ENCODE peak calls at places on chromosomes 13 and 19, in six cellular contexts. V is neuronal stem cell, A is IMR-90, R is H1, C is mesendoderm, N is mesenchymal stem cell. J is an unnamed sample.

GRCh38 chr13:29165840-29166239 is 345.7 kb downstream of the MTUS2 start:
- DNase-seq in V (no peak), A (no peak), R (no peak), C (peak), N (peak), J (no peak)

GRCh38 chr19:55141696-55142095 is 7.3 kb downstream of the TNNT1 start:
- DNase-seq in V (no peak), A (no peak), R (no peak), C (no peak), N (no peak), J (no peak)

GRCh38 chr13:113840541-113841354 is 23.1 kb downstream of the GAS6 start:
- DNase-seq in V (no peak), A (no peak), R (no peak), C (no peak), N (no peak), J (no peak)

GRCh38 chr13:31627097-31627496 is 112.2 kb upstream of the RXFP2 start:
- DNase-seq in V (no peak), A (peak), R (no peak), C (no peak), N (no peak), J (no peak)

GRCh38 chr13:32501058-32501457 is 37.5 kb downstream of the N4BP2L2 start:
- DNase-seq in V (no peak), A (peak), R (no peak), C (no peak), N (peak), J (no peak)

GRCh38 chr13:61908906-61909305 is 493.3 kb upstream of the PCDH20 start:
- DNase-seq in V (no peak), A (no peak), R (no peak), C (peak), N (no peak), J (no peak)

GRCh38 chr19:18785179-18786124 is 5.7 kb downstream of the COMP start:
- DNase-seq in V (peak), A (peak), R (no peak), C (peak), N (peak), J (peak)

GRCh38 chr13:59906413-59907027 is 257.2 kb downstream of the DIAPH3 start:
- DNase-seq in V (no peak), A (peak), R (no peak), C (peak), N (peak), J (peak)

GRCh38 chr19:15779756-15780476 is 7.5 kb upstream of the OR10H5 start:
- DNase-seq in V (no peak), A (no peak), R (no peak), C (no peak), N (no peak), J (no peak)

GRCh38 chr19:28966737-28967401 is 246.1 kb downstream of the UQCRFS1 start:
- DNase-seq in V (no peak), A (no peak), R (no peak), C (no peak), N (no peak), J (peak)

GRCh38 chr19:53903055-53903680 is 5.9 kb upstream of the CACNG7 start:
- DNase-seq in V (peak), A (peak), R (no peak), C (peak), N (peak), J (peak)

GRCh38 chr19:7725791-7726190 is 6.1 kb downstream of the CLEC4G start:
- DNase-seq in V (no peak), A (no peak), R (no peak), C (no peak), N (no peak), J (no peak)

GRCh38 chr13:43783820-43784219 is 3.0 kb downstream of the ENOX1 start:
- DNase-seq in V (no peak), A (peak), R (no peak), C (peak), N (peak), J (peak)

GRCh38 chr19:13538854-13539253 is 32.6 kb upstream of the CACNA1A start:
- DNase-seq in V (no peak), A (no peak), R (no peak), C (no peak), N (no peak), J (no peak)

GRCh38 chr19:38911388-38912004 is 490 bp downstream of the CCER2 start:
- DNase-seq in V (no peak), A (no peak), R (no peak), C (no peak), N (no peak), J (no peak)

GRCh38 chr13:106569233-106570095 is 1.5 kb upstream of the ARGLU1 start:
- DNase-seq in V (no peak), A (no peak), R (no peak), C (peak), N (no peak), J (peak)

GRCh38 chr13:106570354-106570822 is 2.5 kb upstream of the ARGLU1 start:
- DNase-seq in V (peak), A (peak), R (peak), C (peak), N (peak), J (peak)

GRCh38 chr13:106566682-106567420 is 1.1 kb downstream of the ARGLU1 start:
- DNase-seq in V (no peak), A (peak), R (no peak), C (peak), N (peak), J (peak)

GRCh38 chr13:106567421-106568224 is at the start of gene ARGLU1:
- DNase-seq in V (peak), A (peak), R (peak), C (peak), N (peak), J (peak)

DNA sequence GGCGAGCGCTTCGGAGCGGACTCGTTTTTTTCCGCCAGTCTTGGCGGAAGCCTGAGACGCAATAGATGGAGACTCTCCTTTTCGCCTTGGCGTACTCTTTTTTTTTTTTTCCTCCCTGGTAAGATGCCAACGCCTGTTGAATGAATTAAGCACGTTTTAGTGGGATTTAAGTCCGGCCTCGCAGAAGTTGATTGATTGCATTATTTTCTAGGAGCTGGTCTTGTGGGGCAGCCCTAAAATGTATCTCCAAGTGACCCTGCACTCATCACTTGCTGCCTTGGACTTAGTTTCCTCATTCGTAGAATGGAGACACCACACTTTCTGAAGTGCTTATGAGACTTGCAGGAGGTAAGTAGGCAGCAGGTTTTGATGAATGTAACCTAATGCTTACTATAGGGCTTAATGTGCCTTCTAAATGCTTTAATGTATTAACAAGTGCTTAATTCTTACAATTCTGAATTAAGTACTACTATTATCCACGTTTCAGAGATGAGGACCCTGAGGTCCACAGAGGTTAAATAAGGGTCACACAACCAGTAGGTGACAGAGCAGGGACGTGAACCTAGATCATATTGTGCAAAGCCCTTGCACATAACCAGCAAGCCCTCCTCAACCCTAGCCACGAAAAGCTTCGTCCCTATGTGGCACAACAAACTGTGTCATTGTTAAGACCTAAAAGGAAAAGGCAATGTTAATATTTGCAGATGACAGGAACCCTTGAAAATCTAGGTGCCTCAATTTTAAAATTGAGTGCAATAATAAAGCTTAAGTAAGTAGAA is 477 bp upstream of the ARGLU1 start:
- DNase-seq in V (no peak), A (no peak), R (no peak), C (no peak), N (no peak), J (no peak)
- H4K8ac ChIP-seq in V (no peak), A (peak), R (no peak), C (no peak), N (no peak), J (peak)

DNA sequence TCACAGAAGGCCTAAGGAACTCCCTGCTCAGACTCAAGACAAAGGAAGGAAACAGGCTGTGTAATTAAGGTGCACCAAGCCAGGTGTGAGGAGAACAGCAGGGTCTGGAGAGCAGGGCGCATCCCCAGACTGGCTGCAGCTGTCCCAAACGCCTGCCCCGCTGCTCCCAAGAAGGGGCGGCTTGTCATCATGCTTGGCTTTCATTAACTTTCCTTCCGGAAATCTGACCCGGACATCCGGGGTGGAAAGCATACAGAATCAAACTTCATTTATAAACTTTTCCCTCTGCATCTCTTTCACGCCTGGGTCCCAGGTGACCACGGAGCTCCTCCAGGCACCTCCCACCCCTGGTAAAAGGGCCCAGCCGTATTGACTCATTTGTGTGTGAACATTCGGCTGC is 31.7 kb downstream of the TSHZ3 start:
- DNase-seq in V (no peak), A (no peak), R (no peak), C (no peak), N (no peak), J (no peak)
- H2AK5ac ChIP-seq in V (no peak), A (peak), R (no peak), C (no peak), N (no peak), J (no peak)

GRCh38 chr19:1027020-1027952 is 878 bp downstream of the CNN2 start:
- DNase-seq in V (peak), A (no peak), R (no peak), C (peak), N (no peak), J (no peak)
- H3K4me3 ChIP-seq in V (peak), A (peak), R (peak), C (peak), N (peak), J (peak)

GRCh38 chr13:46799139-46799538 is 2.2 kb upstream of the ESD start:
- DNase-seq in V (no peak), A (no peak), R (no peak), C (no peak), N (no peak), J (no peak)

GRCh38 chr13:46795321-46795720 is 1.6 kb downstream of the ESD start:
- DNase-seq in V (no peak), A (no peak), R (no peak), C (peak), N (no peak), J (no peak)

GRCh38 chr13:46797468-46798237 is 692 bp upstream of the ESD start:
- DNase-seq in V (no peak), A (peak), R (no peak), C (no peak), N (no peak), J (no peak)

GRCh38 chr13:46796515-46797467 is at the start of gene ESD:
- DNase-seq in V (peak), A (peak), R (peak), C (peak), N (peak), J (peak)

DNA sequence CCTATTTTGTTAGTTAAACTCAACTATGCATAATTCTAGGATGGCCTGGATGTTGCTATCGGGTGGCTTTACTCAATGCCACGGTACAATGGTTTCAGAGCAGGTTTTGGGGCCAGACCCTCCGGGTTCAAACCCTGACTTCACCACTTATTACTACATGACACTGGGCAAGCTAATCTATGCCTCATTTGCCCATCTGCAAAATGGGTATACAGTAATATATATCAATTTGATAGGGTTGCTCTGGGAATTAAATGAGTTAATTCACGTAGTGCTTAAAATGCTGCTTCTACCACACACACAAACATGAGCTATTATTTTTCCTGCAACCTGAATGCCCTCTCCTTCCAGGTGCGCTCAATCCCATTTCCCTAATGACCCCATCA is 839 bp downstream of the ESD start:
- DNase-seq in V (no peak), A (no peak), R (no peak), C (no peak), N (no peak), J (no peak)
- H4K8ac ChIP-seq in V (no peak), A (peak), R (no peak), C (no peak), N (peak), J (peak)

GRCh38 chr19:10654610-10655456 is 687 bp downstream of the ILF3 start:
- DNase-seq in V (peak), A (no peak), R (peak), C (peak), N (peak), J (peak)
- H2AK5ac ChIP-seq in V (peak), A (peak), R (peak), C (peak), N (peak), J (peak)

GRCh38 chr19:3620817-3621547 is 5.6 kb downstream of the CACTIN start:
- DNase-seq in V (no peak), A (no peak), R (no peak), C (no peak), N (no peak), J (no peak)

GRCh38 chr19:3620145-3620816 is 6.3 kb downstream of the CACTIN start:
- DNase-seq in V (no peak), A (no peak), R (no peak), C (no peak), N (no peak), J (no peak)

GRCh38 chr19:3618811-3619630 is 7.6 kb downstream of the CACTIN start:
- DNase-seq in V (no peak), A (no peak), R (no peak), C (no peak), N (no peak), J (no peak)

GRCh38 chr19:3618144-3618810 is 8.3 kb downstream of the CACTIN start:
- DNase-seq in V (no peak), A (peak), R (no peak), C (peak), N (peak), J (peak)

DNA sequence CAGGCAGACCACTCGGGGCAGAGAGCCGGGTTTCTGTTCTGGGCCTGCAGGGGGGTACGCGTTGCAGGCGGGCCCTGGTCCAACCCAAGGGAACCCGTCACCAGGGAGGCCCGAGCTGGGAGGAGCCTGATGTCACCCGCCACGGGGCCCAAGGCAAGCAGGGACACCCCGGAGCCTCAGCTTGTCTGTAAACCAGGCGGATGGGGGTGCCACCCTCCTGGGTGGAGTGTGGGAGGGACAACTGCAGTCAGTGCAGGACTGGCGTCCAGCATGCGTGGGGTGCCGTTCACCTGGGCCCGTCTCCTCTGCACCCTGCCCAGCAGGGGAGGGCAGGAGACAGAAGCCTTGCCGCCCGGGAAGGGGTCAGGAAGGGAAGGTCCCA is 7.0 kb downstream of the CACTIN start:
- DNase-seq in V (no peak), A (no peak), R (no peak), C (no peak), N (no peak), J (no peak)
- H3K4me3 ChIP-seq in V (no peak), A (no peak), R (no peak), C (no peak), N (no peak), J (no peak)

J was measured in trophoblast cell.